ENCODE peak calls at places on chromosomes 3 and 15, in nine cellular contexts. F is dermis blood vessel endothelial cell; J is C1 segment of cervical spinal cord; X is coronary artery; E is breast epithelium; M is activated naive CD4-positive, alpha-beta T cell treated with anti-CD3 and anti-CD28 coated beads, Interleukin-2, amount 10 ng/mL, durations not matched to agents 7 days and 5 days; K is M059J; G is PC-9; Q is NCI-H524 treated with DMSO at 0.1 percent for 48 hours. N is an unnamed sample.

GRCh38 chr3:171788546-171789351 is 21.5 kb downstream of the PLD1 start:
- DNase-seq in F (peak; percentile 95), J (peak; percentile 33), E (no peak), X (no peak), K (peak; percentile 98), M (no peak), Q (no peak), G (no peak), N (no peak)

GRCh38 chr15:74540135-74540760 is 772 bp upstream of the ARID3B start:
- DNase-seq in G (no peak), F (no peak), J (no peak), X (no peak), E (no peak), M (peak; percentile 33), Q (no peak), K (peak; percentile 59), N (no peak)

GRCh38 chr3:42491876-42492507 is 10.5 kb upstream of the VIPR1 start:
- DNase-seq in F (no peak), K (no peak), E (peak; percentile 13), M (no peak), J (no peak), Q (no peak), G (no peak), X (peak; percentile 58), N (no peak)

GRCh38 chr15:87734571-87735373 is 521.8 kb downstream of the NTRK3 start:
- DNase-seq in F (no peak), J (no peak), E (no peak), Q (no peak), X (no peak), K (no peak), G (no peak), M (no peak), N (no peak)

GRCh38 chr15:59311245-59311644 is 61.4 kb downstream of the MYO1E start:
- DNase-seq in G (no peak), Q (no peak), X (no peak), M (no peak), E (no peak), F (no peak), J (no peak), K (no peak), N (no peak)

GRCh38 chr15:28125673-28126651 is 26.8 kb upstream of the OCA2 start:
- DNase-seq in J (peak; percentile 20), G (no peak), Q (no peak), M (peak; percentile 20), F (peak; percentile 83), K (peak; percentile 51), X (no peak), E (no peak), N (no peak)

GRCh38 chr3:53813876-53814275 is 32.3 kb downstream of the CHDH start:
- DNase-seq in X (peak; percentile 63), G (no peak), E (no peak), M (no peak), F (no peak), K (no peak), Q (no peak), J (no peak), N (no peak)

GRCh38 chr3:124266517-124266916 is 274.6 kb upstream of the ROPN1 start:
- DNase-seq in K (peak; percentile 86), Q (no peak), F (peak; percentile 75), J (no peak), E (no peak), G (no peak), M (no peak), X (no peak), N (no peak)

GRCh38 chr15:65072027-65072426 is 4.2 kb upstream of the RASL12 start:
- DNase-seq in X (no peak), M (no peak), G (no peak), Q (no peak), E (no peak), K (no peak), F (no peak), J (no peak), N (no peak)

GRCh38 chr3:13378155-13378554 is 42.0 kb downstream of the NUP210 start:
- DNase-seq in X (no peak), G (no peak), E (no peak), F (no peak), J (no peak), Q (no peak), K (peak; percentile 69), M (no peak), N (no peak)

GRCh38 chr3:37751967-37752660 is 109.6 kb upstream of the CTDSPL start:
- DNase-seq in X (no peak), J (no peak), G (no peak), F (no peak), Q (peak; percentile 84), K (no peak), M (no peak), E (no peak), N (no peak)

GRCh38 chr15:63347074-63347859 is 34.4 kb downstream of the CA12 start:
- DNase-seq in J (no peak), M (no peak), F (no peak), X (no peak), G (no peak), Q (no peak), K (peak; percentile 82), E (no peak), N (no peak)

GRCh38 chr3:178255315-178255714 is 280.9 kb upstream of the KCNMB2 start:
- DNase-seq in K (peak; percentile 89), G (no peak), J (no peak), F (peak; percentile 99), Q (no peak), E (no peak), X (no peak), M (no peak), N (no peak)

GRCh38 chr15:67508367-67508766 is 12.6 kb upstream of the C15orf61 start:
- DNase-seq in J (no peak), G (no peak), X (no peak), K (no peak), M (no peak), E (no peak), F (no peak), Q (no peak), N (no peak)

GRCh38 chr3:23002846-23003800 is 200.0 kb upstream of the UBE2E2 start:
- DNase-seq in K (peak; percentile 5), M (no peak), G (no peak), J (peak; percentile 18), F (peak; percentile 60), X (no peak), E (no peak), Q (peak; percentile 2), N (no peak)

GRCh38 chr3:41583014-41583413 is 378.9 kb downstream of the ULK4 start:
- DNase-seq in M (no peak), E (no peak), J (no peak), F (no peak), K (no peak), G (no peak), Q (no peak), X (no peak), N (no peak)

GRCh38 chr3:49701388-49702077 is 12.2 kb downstream of the RNF123 start:
- DNase-seq in X (no peak), F (peak; percentile 52), G (no peak), E (no peak), J (no peak), K (no peak), Q (no peak), M (peak; percentile 41), N (no peak)

GRCh38 chr15:22918056-22918455 is 62.1 kb downstream of the CYFIP1 start:
- DNase-seq in G (peak; percentile 38), K (peak; percentile 78), E (no peak), X (no peak), F (peak; percentile 17), J (no peak), Q (no peak), M (no peak), N (no peak)

GRCh38 chr3:146550743-146551510 is 6.5 kb upstream of the PLSCR1 start:
- DNase-seq in X (no peak), F (peak; percentile 25), G (peak; percentile 59), Q (no peak), K (peak; percentile 92), E (no peak), M (no peak), J (no peak), N (no peak)

GRCh38 chr3:60703956-60704736 is 547.1 kb downstream of the FHIT start:
- DNase-seq in Q (no peak), X (no peak), J (no peak), G (no peak), E (no peak), K (peak; percentile 34), F (no peak), M (no peak), N (no peak)

GRCh38 chr3:119643528-119643927 is 16.9 kb downstream of the POPDC2 start:
- DNase-seq in M (no peak), E (no peak), K (peak; percentile 90), F (peak; percentile 58), G (peak; percentile 67), Q (no peak), J (no peak), X (no peak), N (no peak)

GRCh38 chr15:50355612-50355905 is 561 bp upstream of the GABPB1 start:
- DNase-seq in G (no peak), E (no peak), F (no peak), X (no peak), K (no peak), J (no peak), Q (no peak), M (no peak), N (no peak)

GRCh38 chr3:112320698-112321097 is 12.3 kb upstream of the CD200 start:
- DNase-seq in K (no peak), E (no peak), G (no peak), Q (no peak), M (no peak), F (no peak), J (no peak), X (no peak), N (no peak)

GRCh38 chr3:29693863-29694262 is 413.0 kb downstream of the RBMS3 start:
- DNase-seq in M (no peak), Q (no peak), X (no peak), F (peak; percentile 91), K (peak; percentile 93), G (peak; percentile 81), J (no peak), E (no peak), N (no peak)

GRCh38 chr3:135141092-135141491 is 346.0 kb downstream of the EPHB1 start:
- DNase-seq in K (no peak), X (no peak), Q (no peak), M (no peak), J (peak; percentile 25), G (no peak), F (no peak), E (no peak), N (no peak)

GRCh38 chr3:81308296-81308695 is 453.1 kb downstream of the GBE1 start:
- DNase-seq in M (no peak), J (no peak), K (peak; percentile 12), Q (no peak), E (no peak), F (peak; percentile 66), G (no peak), X (no peak), N (no peak)

GRCh38 chr3:192851821-192852352 is 65.8 kb downstream of the MB21D2 start:
- DNase-seq in J (no peak), K (peak; percentile 99), Q (no peak), X (no peak), E (peak; percentile 79), F (peak; percentile 72), G (peak; percentile 100), M (no peak), N (peak; percentile 18)

GRCh38 chr15:90482124-90483011 is 47.4 kb upstream of the CRTC3 start:
- DNase-seq in J (peak; percentile 43), M (peak; percentile 68), E (no peak), F (peak; percentile 77), K (peak; percentile 52), X (no peak), G (no peak), Q (no peak), N (peak; percentile 27)

GRCh38 chr3:152817400-152817799 is 17.5 kb upstream of the P2RY1 start:
- DNase-seq in F (no peak), K (no peak), E (no peak), X (no peak), G (no peak), J (no peak), Q (no peak), M (no peak), N (no peak)

GRCh38 chr15:78047631-78048409 is 29.7 kb downstream of the TBC1D2B start:
- DNase-seq in M (peak; percentile 37), X (no peak), K (peak; percentile 64), F (peak; percentile 65), E (no peak), G (no peak), J (no peak), Q (no peak), N (no peak)

GRCh38 chr15:57885435-57885834 is 178.9 kb downstream of the POLR2M start:
- DNase-seq in F (no peak), K (no peak), M (no peak), G (no peak), E (no peak), J (no peak), Q (no peak), X (no peak), N (no peak)